ENCODE peak calls at places on chromosomes 13 and 19, in nine cellular contexts. Q is ovary; C is esophagus muscularis mucosa; O is mucosa of descending colon; Z is BE2C; S is breast epithelium; X is cardiac muscle cell; D is CD8-positive, alpha-beta memory T cell; P is endothelial cell of umbilical vein. J is an unnamed sample.

GRCh38 chr19:1074512-1075283 is 7.7 kb downstream of the ARHGAP45 start:
- DNase-seq in Z (peak; percentile 95), O (peak; percentile 96), C (peak; percentile 94), P (no peak), D (peak; percentile 96), S (peak; percentile 82), X (no peak), Q (peak; percentile 65), J (peak; percentile 78)

GRCh38 chr19:13850910-13851753 is 25.8 kb upstream of the NANOS3 start:
- DNase-seq in Q (peak; percentile 89), P (peak; percentile 94), S (peak; percentile 91), Z (no peak), O (peak; percentile 90), X (no peak), D (peak; percentile 64), C (peak; percentile 97), J (peak; percentile 93)

GRCh38 chr19:13899912-13900584 is 5.9 kb downstream of the BRME1 start:
- DNase-seq in Z (no peak), Q (no peak), S (no peak), C (no peak), P (no peak), D (no peak), O (no peak), X (no peak), J (no peak)

GRCh38 chr13:36030670-36031331 is 100.4 kb downstream of the DCLK1 start:
- DNase-seq in C (no peak), Q (no peak), S (no peak), P (peak; percentile 33), D (no peak), X (no peak), Z (peak; percentile 72), O (no peak), J (no peak)

GRCh38 chr13:45849408-45849807 is 2.1 kb downstream of the SIAH3 start:
- DNase-seq in Z (no peak), S (no peak), O (no peak), X (no peak), P (no peak), C (no peak), D (no peak), Q (no peak), J (no peak)

GRCh38 chr13:112346173-112346898 is 29.8 kb upstream of the SPACA7 start:
- DNase-seq in S (no peak), X (peak; percentile 43), Q (no peak), P (no peak), O (no peak), C (no peak), D (no peak), Z (peak; percentile 55), J (no peak)

GRCh38 chr19:35030257-35031071 is at the start of gene SCN1B:
- DNase-seq in C (no peak), S (no peak), D (peak; percentile 26), P (peak; percentile 51), Q (peak; percentile 72), X (peak; percentile 75), O (no peak), Z (peak; percentile 75), J (peak; percentile 88)

GRCh38 chr13:60397693-60398437 is 845 bp downstream of the TDRD3 start:
- DNase-seq in S (peak; percentile 59), O (peak; percentile 79), Z (peak; percentile 74), D (peak; percentile 18), X (peak; percentile 75), Q (peak; percentile 73), C (peak; percentile 92), P (peak; percentile 65), J (peak; percentile 72)

GRCh38 chr13:111451402-111451801 is 131.0 kb downstream of the TEX29 start:
- DNase-seq in X (no peak), S (no peak), Q (no peak), D (no peak), O (no peak), C (no peak), P (no peak), Z (no peak), J (no peak)

GRCh38 chr13:93309886-93310520 is 83.4 kb downstream of the GPC6 start:
- DNase-seq in C (no peak), X (peak; percentile 27), S (no peak), P (no peak), Q (no peak), D (no peak), O (no peak), Z (no peak), J (no peak)

GRCh38 chr13:92355213-92355612 is 871.4 kb upstream of the GPC6 start:
- DNase-seq in D (no peak), O (no peak), Z (peak; percentile 19), Q (no peak), X (peak; percentile 38), S (no peak), C (no peak), P (no peak), J (peak; percentile 33)

GRCh38 chr13:110331362-110331761 is 24.3 kb downstream of the COL4A2 start:
- DNase-seq in O (no peak), Z (no peak), D (no peak), Q (peak; percentile 70), S (peak; percentile 14), X (no peak), C (no peak), P (no peak), J (no peak)

GRCh38 chr19:3608750-3609322 is 2.2 kb upstream of the TBXA2R start:
- DNase-seq in D (no peak), S (no peak), Z (no peak), X (no peak), P (peak; percentile 12), C (no peak), Q (peak; percentile 36), O (no peak), J (peak; percentile 80)

GRCh38 chr19:15280915-15281683 is 48.9 kb upstream of the EPHX3 start:
- DNase-seq in O (peak; percentile 79), X (no peak), Q (peak; percentile 79), D (no peak), S (peak; percentile 68), C (peak; percentile 97), P (peak; percentile 53), Z (peak; percentile 85), J (peak; percentile 95)

GRCh38 chr13:59982631-59983382 is 180.9 kb downstream of the DIAPH3 start:
- DNase-seq in Q (no peak), X (no peak), O (no peak), P (no peak), C (no peak), D (no peak), S (no peak), Z (no peak), J (no peak)

GRCh38 chr19:42442833-42443232 is at the start of gene CXCL17:
- DNase-seq in Q (no peak), P (no peak), O (no peak), D (no peak), Z (no peak), S (no peak), X (no peak), C (no peak), J (no peak)

GRCh38 chr13:49225358-49226042 is 5.4 kb downstream of the MLNR start:
- DNase-seq in X (no peak), Q (no peak), C (peak; percentile 82), O (no peak), P (no peak), S (no peak), D (no peak), Z (no peak), J (no peak)

GRCh38 chr13:23488442-23488841 is 54.9 kb upstream of the SACS start:
- DNase-seq in D (no peak), C (no peak), Z (no peak), X (no peak), O (no peak), P (peak; percentile 16), S (no peak), Q (no peak), J (no peak)

GRCh38 chr19:29217591-29217990 is 4.6 kb upstream of the UQCRFS1 start:
- DNase-seq in Z (no peak), D (no peak), X (no peak), Q (no peak), P (no peak), C (peak; percentile 86), O (no peak), S (no peak), J (no peak)

GRCh38 chr19:38713227-38713649 is 31.0 kb downstream of the CAPN12 start:
- DNase-seq in O (no peak), X (no peak), P (no peak), Z (no peak), D (no peak), Q (peak; percentile 90), C (no peak), S (no peak), J (peak; percentile 93)
- H3K4me1 ChIP-seq in O (peaks cover 2% of the 10 kb centered on the region), X (no peaks in the 10 kb centered on the region), P (peaks cover 5% of the 10 kb centered on the region), Z (no peaks in the 10 kb centered on the region), D (no peaks in the 10 kb centered on the region), Q (peaks cover 22% of the 10 kb centered on the region), C (peaks cover 80% of the 10 kb centered on the region), S (peaks cover 17% of the 10 kb centered on the region), J (peaks cover 39% of the 10 kb centered on the region)

GRCh38 chr19:56108447-56109195 is 12.5 kb downstream of the ZNF787 start:
- DNase-seq in X (no peak), O (no peak), P (no peak), S (no peak), Z (no peak), C (no peak), Q (peak; percentile 72), D (no peak), J (peak; percentile 61)

GRCh38 chr19:56106993-56107392 is 14.1 kb downstream of the ZNF787 start:
- DNase-seq in P (no peak), C (no peak), D (no peak), X (no peak), O (no peak), Q (no peak), S (no peak), Z (no peak), J (no peak)

GRCh38 chr19:56109216-56109615 is 11.9 kb downstream of the ZNF787 start:
- DNase-seq in X (no peak), C (no peak), Q (no peak), P (no peak), D (no peak), O (no peak), S (no peak), Z (no peak), J (no peak)

GRCh38 chr19:56106397-56106849 is 14.7 kb downstream of the ZNF787 start:
- DNase-seq in X (no peak), C (no peak), S (no peak), Q (no peak), Z (no peak), P (no peak), D (no peak), O (peak; percentile 88), J (no peak)

GRCh38 chr19:56107626-56108351 is 13.3 kb downstream of the ZNF787 start:
- DNase-seq in S (no peak), Z (no peak), D (no peak), Q (no peak), X (no peak), O (no peak), C (no peak), P (no peak), J (peak; percentile 80)
- H3K4me3 ChIP-seq in S (no peak overlapping the region), Z (no peak overlapping the region), D (no peak overlapping the region), Q (no peak overlapping the region), X (no peak overlapping the region), O (no peak overlapping the region), C (peak overlapping the region; percentile 48), P (no peak overlapping the region), J (no peak overlapping the region)

GRCh38 chr19:8396185-8396562 is 6.0 kb downstream of the RAB11B start:
- DNase-seq in C (no peak), P (no peak), D (no peak), X (no peak), Q (no peak), O (peak; percentile 34), S (no peak), Z (no peak), J (no peak)
- H3K4me1 ChIP-seq in C (peaks cover 75% of the 10 kb centered on the region), P (peaks cover 29% of the 10 kb centered on the region), D (peaks cover 18% of the 10 kb centered on the region), X (no peaks in the 10 kb centered on the region), Q (peaks cover 27% of the 10 kb centered on the region), O (peaks cover 30% of the 10 kb centered on the region), S (peaks cover 50% of the 10 kb centered on the region), Z (peaks cover 4% of the 10 kb centered on the region), J (peaks cover 29% of the 10 kb centered on the region)

GRCh38 chr19:39127812-39128510 is 2.4 kb downstream of the PAK4 start:
- DNase-seq in X (no peak), P (no peak), D (no peak), Q (no peak), Z (no peak), O (peak; percentile 63), S (peak; percentile 78), C (no peak), J (no peak)
- H3K4me3 ChIP-seq in X (no peak overlapping the region), P (no peak overlapping the region), D (no peak overlapping the region), Q (no peak overlapping the region), Z (no peak overlapping the region), O (no peak overlapping the region), S (no peak overlapping the region), C (no peak overlapping the region), J (no peak overlapping the region)

J was measured in right cardiac atrium.